ENCODE peak calls at places on chromosomes 4 and X, in ten cellular contexts. B, R, W, H, V, N, P, C, F and A are unnamed samples.
A peak's percentile ranks its signal among the peaks of the same experiment; 100 is the strongest.

GRCh38 chr4:173937871-173938270 is 345.6 kb downstream of the FBXO8 start:
- DNase-seq in B (no peak), R (no peak), W (no peak), H (no peak), V (no peak), N (no peak), P (no peak), C (no peak), F (no peak), A (no peak)

GRCh38 chr4:174561556-174561955 is 39.3 kb upstream of the HPGD start:
- DNase-seq in B (no peak), R (no peak), W (no peak), H (no peak), V (no peak), N (no peak), P (no peak), C (no peak), F (no peak), A (no peak)

GRCh38 chrX:18047440-18047940 is 173.2 kb downstream of the BEND2 start:
- DNase-seq in B (no peak), R (no peak), W (no peak), H (no peak), V (no peak), N (no peak), P (no peak), C (peak; percentile 10), F (no peak), A (no peak)

GRCh38 chr4:3440979-3441500 is 728 bp upstream of the HGFAC start:
- DNase-seq in B (peak; percentile 26), R (no peak), W (no peak), H (no peak), V (no peak), N (peak; percentile 21), P (peak; percentile 13), C (peak; percentile 37), F (no peak), A (no peak)

GRCh38 chr4:147101678-147102077 is 156.0 kb upstream of the TTC29 start:
- DNase-seq in B (no peak), R (no peak), W (no peak), H (no peak), V (no peak), N (no peak), P (no peak), C (no peak), F (no peak), A (no peak)

GRCh38 chr4:89267392-89267791 is 40.2 kb downstream of the GPRIN3 start:
- DNase-seq in B (no peak), R (no peak), W (no peak), H (no peak), V (no peak), N (no peak), P (no peak), C (no peak), F (no peak), A (no peak)

GRCh38 chr4:100576570-100576969 is 58.7 kb upstream of the EMCN start:
- DNase-seq in B (no peak), R (no peak), W (no peak), H (no peak), V (no peak), N (no peak), P (no peak), C (no peak), F (no peak), A (no peak)

GRCh38 chrX:39726810-39727209 is 370.9 kb downstream of the BCOR start:
- DNase-seq in B (peak; percentile 76), R (peak; percentile 39), W (no peak), H (no peak), V (no peak), N (no peak), P (peak; percentile 37), C (peak; percentile 61), F (no peak), A (peak; percentile 61)

GRCh38 chr4:150078996-150079581 is 844 bp downstream of the DCLK2 start:
- DNase-seq in B (peak; percentile 56), R (no peak), W (no peak), H (no peak), V (peak; percentile 66), N (peak; percentile 13), P (peak; percentile 38), C (peak; percentile 69), F (peak; percentile 39), A (peak; percentile 37)

GRCh38 chrX:3550160-3550765 is 163.2 kb downstream of the PRKX start:
- DNase-seq in B (no peak), R (no peak), W (no peak), H (no peak), V (no peak), N (no peak), P (peak; percentile 43), C (peak; percentile 10), F (no peak), A (peak; percentile 5)

GRCh38 chr4:85776091-85776490 is 301.1 kb downstream of the ARHGAP24 start:
- DNase-seq in B (no peak), R (no peak), W (no peak), H (no peak), V (no peak), N (no peak), P (no peak), C (no peak), F (no peak), A (no peak)

GRCh38 chr4:82043081-82043808 is 330.5 kb downstream of the HNRNPD start:
- DNase-seq in B (no peak), R (no peak), W (no peak), H (no peak), V (no peak), N (no peak), P (no peak), C (no peak), F (no peak), A (no peak)

GRCh38 chr4:107977966-107978705 is 11.6 kb upstream of the HADH start:
- DNase-seq in B (no peak), R (no peak), W (no peak), H (no peak), V (no peak), N (no peak), P (no peak), C (no peak), F (no peak), A (no peak)

GRCh38 chr4:81523672-81524436 is 52.1 kb upstream of the RASGEF1B start:
- DNase-seq in B (no peak), R (no peak), W (no peak), H (no peak), V (no peak), N (no peak), P (no peak), C (no peak), F (no peak), A (no peak)

GRCh38 chr4:185800266-185800945 is 11.6 kb downstream of the SORBS2 start:
- DNase-seq in B (no peak), R (no peak), W (no peak), H (no peak), V (no peak), N (no peak), P (no peak), C (no peak), F (no peak), A (no peak)

GRCh38 chr4:100391913-100392312 is 125.9 kb downstream of the EMCN start:
- DNase-seq in B (peak; percentile 68), R (peak; percentile 59), W (no peak), H (no peak), V (no peak), N (no peak), P (peak; percentile 24), C (peak; percentile 39), F (no peak), A (no peak)

GRCh38 chr4:10462876-10463275 is 5.7 kb upstream of the ZNF518B start:
- DNase-seq in B (no peak), R (no peak), W (no peak), H (no peak), V (no peak), N (no peak), P (no peak), C (no peak), F (no peak), A (no peak)